ENCODE peak calls at places on chromosomes 1 and 21, in nine cellular contexts. Z is upper lobe of right lung; X is right cardiac atrium; E is heart right ventricle; N is heart left ventricle; O is fibroblast of lung; U is PC-3; S is CD8-positive, alpha-beta T cell; I is psoas muscle. T is an unnamed sample.

GRCh38 chr1:210233216-210233494 is 559 bp downstream of the SERTAD4 start:
- DNase-seq in S (no peak), U (peak; percentile 31), Z (no peak), N (peak; percentile 31), X (no peak), O (no peak), E (no peak), I (no peak), T (no peak)

GRCh38 chr1:1082239-1083180 is 8.4 kb upstream of the RNF223 start:
- DNase-seq in X (peak; percentile 60), E (peak; percentile 16), I (peak; percentile 48), S (no peak), N (peak; percentile 15), U (no peak), Z (peak; percentile 65), O (no peak), T (no peak)

GRCh38 chr1:91335607-91336006 is 69.0 kb downstream of the HFM1 start:
- DNase-seq in O (peak; percentile 2), Z (no peak), E (no peak), N (no peak), U (no peak), X (no peak), I (no peak), S (no peak), T (no peak)

GRCh38 chr1:156591432-156592157 is at the start of gene NAXE:
- DNase-seq in Z (peak; percentile 89), E (peak; percentile 73), X (peak; percentile 90), S (peak; percentile 81), N (peak; percentile 81), O (peak; percentile 62), U (peak; percentile 71), I (peak; percentile 83), T (peak; percentile 64)

GRCh38 chr1:86339906-86340305 is 56.2 kb downstream of the ODF2L start:
- DNase-seq in S (no peak), I (no peak), Z (no peak), U (no peak), O (no peak), X (no peak), E (no peak), N (no peak), T (no peak)

GRCh38 chr1:44620072-44620471 is 54.2 kb downstream of the TMEM53 start:
- DNase-seq in E (no peak), O (no peak), S (no peak), X (no peak), I (no peak), U (no peak), Z (no peak), N (no peak), T (no peak)

GRCh38 chr1:30762931-30763653 is 5.5 kb upstream of the LAPTM5 start:
- DNase-seq in N (no peak), O (no peak), U (no peak), E (no peak), X (no peak), Z (no peak), I (no peak), S (no peak), T (no peak)

GRCh38 chr21:45224189-45224938 is 63.3 kb downstream of the POFUT2 start:
- DNase-seq in Z (peak; percentile 64), O (peak; percentile 17), U (no peak), S (no peak), I (no peak), N (no peak), X (peak; percentile 76), E (no peak), T (peak; percentile 65)

GRCh38 chr1:25103180-25103790 is 129.0 kb downstream of the SYF2 start:
- DNase-seq in S (no peak), Z (no peak), O (no peak), I (no peak), X (no peak), N (no peak), E (no peak), U (no peak), T (no peak)

GRCh38 chr1:246631426-246631825 is 65.2 kb downstream of the CNST start:
- DNase-seq in X (no peak), E (no peak), Z (no peak), S (no peak), N (no peak), I (no peak), O (peak; percentile 84), U (no peak), T (no peak)

DNA sequence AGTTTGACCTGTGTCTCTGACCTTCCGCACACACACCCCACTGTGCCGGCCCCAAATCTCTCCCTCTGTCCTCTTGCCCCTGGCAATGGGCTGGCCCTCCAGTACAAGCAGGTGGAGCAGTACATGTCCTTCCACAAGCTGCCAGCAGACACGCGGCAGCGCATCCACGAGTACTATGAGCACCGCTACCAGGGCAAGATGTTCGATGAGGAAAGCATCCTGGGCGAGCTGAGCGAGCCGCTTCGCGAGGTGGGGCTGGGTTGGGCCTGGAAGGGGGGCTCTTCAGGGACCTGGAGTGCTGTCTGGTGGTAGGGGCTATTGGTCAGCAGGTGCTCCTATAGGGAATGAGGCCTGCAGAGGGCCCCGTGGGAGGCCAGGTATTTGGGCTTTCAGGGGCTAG is 7.8 kb downstream of the HCN3 start:
- DNase-seq in Z (no peak), N (no peak), E (no peak), I (no peak), O (no peak), U (no peak), S (no peak), X (no peak), T (no peak)
- H3K27ac ChIP-seq in Z (no peak overlapping the region), N (no peak overlapping the region), E (no peak overlapping the region), I (no peak overlapping the region), O (no peak overlapping the region), U (no peak overlapping the region), S (no peak overlapping the region), X (no peak overlapping the region), T (no peak overlapping the region)

DNA sequence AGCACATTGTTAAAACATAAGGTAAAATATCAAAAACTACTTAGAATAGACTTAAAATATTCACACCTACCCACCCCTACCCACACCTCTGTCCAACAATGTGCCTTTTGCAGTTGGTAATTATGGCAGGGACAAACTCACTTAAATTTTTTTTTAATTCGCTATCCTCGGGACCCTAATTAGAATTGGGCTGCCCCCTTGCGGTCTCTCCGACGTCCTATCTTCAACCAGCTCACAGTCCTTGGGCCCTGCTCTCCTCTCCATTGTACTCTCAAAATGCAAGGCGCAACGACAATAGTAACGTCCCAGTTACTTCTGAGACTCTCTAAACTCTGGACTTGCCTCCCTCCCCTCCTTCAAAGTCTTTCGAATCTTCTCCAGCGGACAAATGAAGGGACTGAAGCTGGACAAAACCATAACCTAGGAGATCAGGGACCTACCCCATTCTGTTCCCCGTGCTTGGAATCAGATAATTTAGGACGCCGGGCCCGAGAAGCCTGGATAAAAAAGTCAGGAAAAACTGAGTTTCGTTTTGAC is 1.1 kb upstream of the CIART start:
- DNase-seq in X (peak; percentile 85), Z (peak; percentile 79), I (peak; percentile 85), U (peak; percentile 81), S (peak; percentile 73), N (peak; percentile 83), E (peak; percentile 68), O (peak; percentile 62), T (peak; percentile 15)
- H3K27ac ChIP-seq in X (peak overlapping the region; percentile 97), Z (peak overlapping the region; percentile 96), I (peak overlapping the region; percentile 94), U (peak overlapping the region; percentile 77), S (peak overlapping the region; percentile 44), N (peak overlapping the region; percentile 97), E (peak overlapping the region; percentile 93), O (peak overlapping the region; percentile 93), T (peak overlapping the region; percentile 56)

DNA sequence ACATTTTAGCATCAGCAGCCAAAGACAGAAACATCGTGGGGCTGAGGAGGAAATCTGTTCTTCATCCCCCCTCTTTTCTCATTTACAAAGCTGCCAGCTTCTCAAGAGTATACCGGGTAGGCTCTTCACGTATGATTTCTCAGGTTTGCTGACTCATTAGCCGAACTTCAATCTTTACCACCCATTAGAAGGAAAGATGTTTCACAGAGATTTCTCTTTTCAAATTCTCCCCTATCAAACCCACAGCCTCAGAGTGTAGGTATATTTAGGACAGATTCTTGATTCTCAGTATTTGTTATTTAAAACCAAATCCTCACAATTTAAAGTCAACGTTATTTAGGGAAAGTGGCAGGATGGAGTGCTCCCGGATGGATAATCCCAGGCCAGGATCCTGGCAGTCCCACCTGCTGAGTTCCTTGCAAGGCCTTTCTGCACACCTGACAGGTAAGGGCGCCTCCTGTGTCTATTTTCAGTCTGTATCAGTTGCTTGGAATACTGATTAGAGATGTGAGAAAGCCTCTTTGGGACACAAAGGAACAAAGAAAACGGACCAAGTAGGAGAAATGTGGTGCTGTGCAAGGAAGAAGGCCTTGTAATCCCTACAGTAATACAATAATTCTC is 12.1 kb downstream of the STYXL2 start:
- DNase-seq in N (no peak), S (no peak), I (no peak), X (no peak), O (no peak), U (no peak), Z (no peak), E (no peak), T (no peak)
- H3K27ac ChIP-seq in N (no peak overlapping the region), S (no peak overlapping the region), I (peak overlapping the region; percentile 96), X (peak overlapping the region; percentile 62), O (no peak overlapping the region), U (peak overlapping the region; percentile 36), Z (no peak overlapping the region), E (peak overlapping the region; percentile 42), T (no peak overlapping the region)

DNA sequence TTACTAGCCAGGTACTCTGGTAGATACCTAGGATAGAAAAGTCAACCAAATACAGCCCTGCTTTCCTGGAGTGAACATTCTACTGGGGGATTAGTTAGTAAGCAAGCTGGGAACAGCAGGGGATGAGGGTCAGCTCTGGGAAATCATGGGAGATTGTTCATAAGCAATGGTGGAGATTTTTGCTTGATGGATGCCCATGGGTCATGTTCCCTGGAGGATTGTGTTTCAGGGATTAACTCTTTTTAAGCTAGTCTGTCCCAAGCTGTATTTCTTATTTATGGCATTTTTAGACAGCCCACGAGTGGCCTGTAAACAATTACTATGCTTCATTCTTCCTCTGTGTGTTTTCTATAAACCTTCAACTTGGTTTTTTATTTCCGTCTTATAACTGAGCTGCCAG is 18.9 kb downstream of the CACHD1 start:
- DNase-seq in S (no peak), O (no peak), U (no peak), N (no peak), X (no peak), Z (no peak), I (no peak), E (no peak), T (no peak)
- H3K27ac ChIP-seq in S (no peak overlapping the region), O (no peak overlapping the region), U (no peak overlapping the region), N (no peak overlapping the region), X (no peak overlapping the region), Z (no peak overlapping the region), I (no peak overlapping the region), E (no peak overlapping the region), T (no peak overlapping the region)